ENCODE peak calls at places on chromosomes 11 and 22, in six cellular contexts. T is naive thymus-derived CD8-positive, alpha-beta T cell; W is uterus; S is stimulated activated CD4-positive, alpha-beta T cell treated with anti-CD3 and anti-CD28 coated beads, Interleukin-12 subunit alpha, Interleukin-12 subunit beta, amount 100 ng/mL, for 4 hours; F is HCEC 1CT; E is iPS DF 6.9. M is an unnamed sample.

GRCh38 chr11:71339178-71339881 is 87.0 kb upstream of the SHANK2 start:
- DNase-seq in W (no peak), T (no peak), E (no peak), S (no peak), F (no peak), M (no peak)

GRCh38 chr11:75667831-75668507 is 869 bp downstream of the MAP6 start:
- DNase-seq in E (no peak), F (no peak), T (no peak), W (peak; percentile 48), S (no peak), M (no peak)

GRCh38 chr22:39209756-39210155 is 35.0 kb downstream of the PDGFB start:
- DNase-seq in T (no peak), E (no peak), S (no peak), F (no peak), W (peak; percentile 9), M (no peak)

GRCh38 chr22:28773461-28773867 is 969 bp downstream of the CCDC117 start:
- DNase-seq in F (peak; percentile 53), T (no peak), S (no peak), W (no peak), E (no peak), M (no peak)

GRCh38 chr11:69651834-69652620 is 11.1 kb downstream of the CCND1 start:
- DNase-seq in E (no peak), F (no peak), W (no peak), S (no peak), T (no peak), M (no peak)

GRCh38 chr22:23212061-23213030 is 32.0 kb downstream of the BCR start:
- DNase-seq in W (no peak), E (no peak), T (no peak), F (no peak), S (no peak), M (no peak)

GRCh38 chr11:57648791-57649735 is 649 bp downstream of the YPEL4 start:
- DNase-seq in F (peak; percentile 31), W (peak; percentile 46), T (no peak), E (no peak), S (no peak), M (no peak)

GRCh38 chr22:27348634-27349033 is 452.9 kb downstream of the MN1 start:
- DNase-seq in T (no peak), W (no peak), S (no peak), E (no peak), F (peak; percentile 3), M (no peak)